ENCODE peak calls at places on chromosomes 3 and 15, in seven cellular contexts. One of them, this sample, is unnamed.

GRCh38 chr3:152737021-152737908 is 97.7 kb upstream of the P2RY1 start:
- DNase-seq in fibroblast of lung: peak
- DNase-seq in amniotic stem cell: no peak
- DNase-seq in SHP77: no peak
- DNase-seq in keratinocyte: no peak
- DNase-seq in cerebellum: peak
- DNase-seq in CD4-positive, alpha-beta memory T cell: no peak
- DNase-seq in this sample: no peak

GRCh38 chr3:119664850-119665379 is 4.5 kb upstream of the POPDC2 start:
- DNase-seq in fibroblast of lung: no peak
- DNase-seq in amniotic stem cell: no peak
- DNase-seq in SHP77: no peak
- DNase-seq in keratinocyte: no peak
- DNase-seq in cerebellum: no peak
- DNase-seq in CD4-positive, alpha-beta memory T cell: no peak
- DNase-seq in this sample: no peak

GRCh38 chr3:197756704-197757103 is 7.0 kb downstream of the FYTTD1 start:
- DNase-seq in fibroblast of lung: no peak
- DNase-seq in amniotic stem cell: no peak
- DNase-seq in SHP77: no peak
- DNase-seq in keratinocyte: no peak
- DNase-seq in cerebellum: no peak
- DNase-seq in CD4-positive, alpha-beta memory T cell: no peak
- DNase-seq in this sample: no peak

GRCh38 chr3:120855665-120856437 is 52.2 kb upstream of the STXBP5L start:
- DNase-seq in fibroblast of lung: peak
- DNase-seq in amniotic stem cell: no peak
- DNase-seq in SHP77: peak
- DNase-seq in keratinocyte: no peak
- DNase-seq in cerebellum: peak
- DNase-seq in CD4-positive, alpha-beta memory T cell: no peak
- DNase-seq in this sample: peak

GRCh38 chr3:197748597-197749314 is 927 bp upstream of the FYTTD1 start:
- DNase-seq in fibroblast of lung: peak
- DNase-seq in amniotic stem cell: peak
- DNase-seq in SHP77: no peak
- DNase-seq in keratinocyte: no peak
- DNase-seq in cerebellum: no peak
- DNase-seq in CD4-positive, alpha-beta memory T cell: no peak
- DNase-seq in this sample: no peak

GRCh38 chr15:76198456-76199105 is 112.7 kb downstream of the ETFA start:
- DNase-seq in fibroblast of lung: no peak
- DNase-seq in amniotic stem cell: no peak
- DNase-seq in SHP77: no peak
- DNase-seq in keratinocyte: no peak
- DNase-seq in cerebellum: no peak
- DNase-seq in CD4-positive, alpha-beta memory T cell: no peak
- DNase-seq in this sample: no peak

GRCh38 chr3:136546718-136547117 is 205.5 kb downstream of the STAG1 start:
- DNase-seq in fibroblast of lung: peak
- DNase-seq in amniotic stem cell: no peak
- DNase-seq in SHP77: no peak
- DNase-seq in keratinocyte: no peak
- DNase-seq in cerebellum: no peak
- DNase-seq in CD4-positive, alpha-beta memory T cell: no peak
- DNase-seq in this sample: no peak

GRCh38 chr3:56976666-56977560 is 83.6 kb upstream of the SPATA12 start:
- DNase-seq in fibroblast of lung: peak
- DNase-seq in amniotic stem cell: no peak
- DNase-seq in SHP77: peak
- DNase-seq in keratinocyte: no peak
- DNase-seq in cerebellum: peak
- DNase-seq in CD4-positive, alpha-beta memory T cell: no peak
- DNase-seq in this sample: no peak

GRCh38 chr15:71484080-71484479 is 326.3 kb upstream of the NR2E3 start:
- DNase-seq in fibroblast of lung: no peak
- DNase-seq in amniotic stem cell: no peak
- DNase-seq in SHP77: no peak
- DNase-seq in keratinocyte: no peak
- DNase-seq in cerebellum: no peak
- DNase-seq in CD4-positive, alpha-beta memory T cell: no peak
- DNase-seq in this sample: no peak

GRCh38 chr3:8993331-8993730 is 30.1 kb upstream of the RAD18 start:
- DNase-seq in fibroblast of lung: no peak
- DNase-seq in amniotic stem cell: no peak
- DNase-seq in SHP77: no peak
- DNase-seq in keratinocyte: no peak
- DNase-seq in cerebellum: no peak
- DNase-seq in CD4-positive, alpha-beta memory T cell: no peak
- DNase-seq in this sample: no peak

GRCh38 chr15:74865316-74865715 is 7.8 kb downstream of the SCAMP2 start:
- DNase-seq in fibroblast of lung: no peak
- DNase-seq in amniotic stem cell: no peak
- DNase-seq in SHP77: no peak
- DNase-seq in keratinocyte: no peak
- DNase-seq in cerebellum: no peak
- DNase-seq in CD4-positive, alpha-beta memory T cell: no peak
- DNase-seq in this sample: no peak

GRCh38 chr15:92883643-92884458 is 16.3 kb upstream of the CHD2 start:
- DNase-seq in fibroblast of lung: peak
- DNase-seq in amniotic stem cell: no peak
- DNase-seq in SHP77: no peak
- DNase-seq in keratinocyte: no peak
- DNase-seq in cerebellum: no peak
- DNase-seq in CD4-positive, alpha-beta memory T cell: peak
- DNase-seq in this sample: no peak

GRCh38 chr3:100099621-100100020 is 14.7 kb downstream of the FILIP1L start:
- DNase-seq in fibroblast of lung: no peak
- DNase-seq in amniotic stem cell: no peak
- DNase-seq in SHP77: no peak
- DNase-seq in keratinocyte: no peak
- DNase-seq in cerebellum: no peak
- DNase-seq in CD4-positive, alpha-beta memory T cell: no peak
- DNase-seq in this sample: no peak

GRCh38 chr3:151838574-151839312 is 24.8 kb downstream of the AADAC start:
- DNase-seq in fibroblast of lung: peak
- DNase-seq in amniotic stem cell: peak
- DNase-seq in SHP77: peak
- DNase-seq in keratinocyte: peak
- DNase-seq in cerebellum: peak
- DNase-seq in CD4-positive, alpha-beta memory T cell: peak
- DNase-seq in this sample: peak